ENCODE peak calls at places on chromosome 3, in seven cellular contexts. E is HEK293T, K is HCT116, V is K562, X is HepG2, H is GM12878, M is H1. Z is an unnamed sample.

GRCh38 chr3:178304758-178305157 is 231.5 kb upstream of the KCNMB2 start:
- DNase-seq in E (no peak), K (no peak), V (no peak), X (no peak), H (no peak), M (no peak), Z (no peak)

GRCh38 chr3:153768559-153769469 is 352.4 kb upstream of the ARHGEF26 start:
- DNase-seq in E (peak), K (peak), V (peak), X (peak), H (peak), M (peak), Z (peak)

GRCh38 chr3:11034297-11035000 is 41.9 kb downstream of the SLC6A1 start:
- DNase-seq in E (no peak), K (no peak), V (no peak), X (no peak), H (no peak), M (no peak), Z (no peak)

GRCh38 chr3:113287111-113287817 is 75.9 kb downstream of the BOC start:
- DNase-seq in E (no peak), K (peak), V (peak), X (peak), H (no peak), M (no peak), Z (no peak)

GRCh38 chr3:146638718-146639117 is 33.6 kb upstream of the PLSCR5 start:
- DNase-seq in E (no peak), K (no peak), V (no peak), X (no peak), H (no peak), M (no peak), Z (no peak)

GRCh38 chr3:13519392-13519791 is 29.5 kb upstream of the FBLN2 start:
- DNase-seq in E (no peak), K (no peak), V (peak), X (no peak), H (no peak), M (no peak), Z (peak)

GRCh38 chr3:153051427-153052095 is 110.5 kb upstream of the RAP2B start:
- DNase-seq in E (no peak), K (peak), V (peak), X (peak), H (no peak), M (no peak), Z (no peak)

GRCh38 chr3:12910356-12911099 is 69.2 kb upstream of the RPL32 start:
- DNase-seq in E (no peak), K (no peak), V (no peak), X (no peak), H (no peak), M (no peak), Z (no peak)

GRCh38 chr3:42424911-42425310 is 14.5 kb upstream of the LYZL4 start:
- DNase-seq in E (no peak), K (no peak), V (no peak), X (no peak), H (no peak), M (no peak), Z (no peak)
- TF ChIP-seq SP1 in E (no peak), K (no peak), V (no peak), X (no peak), H (no peak), M (no peak), Z (no peak)

GRCh38 chr3:132199451-132199850 is 117.8 kb upstream of the ACP3 start:
- DNase-seq in E (no peak), K (no peak), V (no peak), X (no peak), H (no peak), M (no peak), Z (no peak)
- TF ChIP-seq SP1 in E (no peak), K (no peak), V (no peak), X (no peak), H (no peak), M (no peak), Z (no peak)

GRCh38 chr3:176513604-176514003 is 683.7 kb downstream of the TBL1XR1 start:
- DNase-seq in E (no peak), K (no peak), V (no peak), X (no peak), H (no peak), M (no peak), Z (no peak)
- TF ChIP-seq SP1 in E (no peak), K (no peak), V (no peak), X (no peak), H (no peak), M (no peak), Z (no peak)

GRCh38 chr3:101036213-101036618 is 43.0 kb upstream of the ABI3BP start:
- DNase-seq in E (no peak), K (peak), V (no peak), X (peak), H (no peak), M (peak), Z (no peak)
- TF ChIP-seq SP1 in E (no peak), K (peak), V (no peak), X (no peak), H (no peak), M (no peak), Z (no peak)